ENCODE peak calls at places on chromosomes 2 and 18, in five cellular contexts. One of them, this sample, is unnamed.

GRCh38 chr2:148674063-148675020 is 29.8 kb downstream of the EPC2 start:
- DNase-seq in HCT116: peak; percentile 28
- DNase-seq in OCI-LY7: peak; percentile 46
- DNase-seq in PC-3: peak; percentile 58
- DNase-seq in mesendoderm: peak; percentile 78
- DNase-seq in this sample: peak; percentile 30

GRCh38 chr2:230319211-230319862 is 7.7 kb upstream of the SP140L start:
- DNase-seq in HCT116: no peak
- DNase-seq in OCI-LY7: peak; percentile 92
- DNase-seq in PC-3: no peak
- DNase-seq in mesendoderm: no peak
- DNase-seq in this sample: no peak

GRCh38 chr2:173048901-173049661 is 26.6 kb upstream of the MAP3K20 start:
- DNase-seq in HCT116: peak; percentile 97
- DNase-seq in OCI-LY7: no peak
- DNase-seq in PC-3: peak; percentile 97
- DNase-seq in mesendoderm: no peak
- DNase-seq in this sample: peak; percentile 99

GRCh38 chr18:12883003-12883683 is 894 bp downstream of the PTPN2 start:
- DNase-seq in HCT116: no peak
- DNase-seq in OCI-LY7: no peak
- DNase-seq in PC-3: no peak
- DNase-seq in mesendoderm: peak; percentile 10
- DNase-seq in this sample: no peak

GRCh38 chr2:18171191-18172139 is 293.0 kb downstream of the KCNS3 start:
- DNase-seq in HCT116: no peak
- DNase-seq in OCI-LY7: no peak
- DNase-seq in PC-3: no peak
- DNase-seq in mesendoderm: no peak
- DNase-seq in this sample: no peak

GRCh38 chr2:237223208-237223861 is 137.6 kb downstream of the COPS8 start:
- DNase-seq in HCT116: no peak
- DNase-seq in OCI-LY7: no peak
- DNase-seq in PC-3: peak; percentile 67
- DNase-seq in mesendoderm: no peak
- DNase-seq in this sample: peak; percentile 90

GRCh38 chr2:135473567-135473966 is 57.5 kb downstream of the ZRANB3 start:
- DNase-seq in HCT116: no peak
- DNase-seq in OCI-LY7: peak; percentile 55
- DNase-seq in PC-3: peak; percentile 56
- DNase-seq in mesendoderm: peak; percentile 45
- DNase-seq in this sample: peak; percentile 3

GRCh38 chr2:174009488-174010223 is 44.5 kb upstream of the SP3 start:
- DNase-seq in HCT116: no peak
- DNase-seq in OCI-LY7: no peak
- DNase-seq in PC-3: no peak
- DNase-seq in mesendoderm: no peak
- DNase-seq in this sample: peak; percentile 47

GRCh38 chr2:218875692-218876246 is 4.9 kb upstream of the WNT10A start:
- DNase-seq in HCT116: no peak
- DNase-seq in OCI-LY7: no peak
- DNase-seq in PC-3: no peak
- DNase-seq in mesendoderm: no peak
- DNase-seq in this sample: no peak

GRCh38 chr18:34352385-34353163 is 127.9 kb upstream of the NOL4 start:
- DNase-seq in HCT116: no peak
- DNase-seq in OCI-LY7: no peak
- DNase-seq in PC-3: peak; percentile 45
- DNase-seq in mesendoderm: peak; percentile 34
- DNase-seq in this sample: no peak

GRCh38 chr2:21013043-21013816 is 30.6 kb downstream of the APOB start:
- DNase-seq in HCT116: no peak
- DNase-seq in OCI-LY7: no peak
- DNase-seq in PC-3: no peak
- DNase-seq in mesendoderm: no peak
- DNase-seq in this sample: no peak

DNA sequence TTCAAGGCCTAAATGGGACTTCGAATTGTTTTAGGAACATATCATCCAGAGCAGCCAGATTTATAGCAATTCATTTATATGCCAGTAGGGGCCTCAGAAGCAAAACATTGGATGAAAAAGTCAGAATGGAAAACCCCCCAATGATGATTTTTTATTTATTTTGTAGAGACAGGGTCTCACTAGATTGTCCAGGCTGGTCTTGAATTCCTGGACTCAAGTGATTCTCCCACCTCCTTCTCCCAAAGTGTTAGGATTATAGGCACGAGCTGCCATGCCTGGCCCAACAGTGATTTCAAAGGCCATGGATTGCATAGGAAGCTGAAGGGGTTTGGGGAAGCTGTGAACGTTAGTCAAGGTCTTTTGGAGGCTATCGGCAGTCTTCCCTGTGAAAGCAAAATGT is 21.9 kb upstream of the MCFD2 start:
- DNase-seq in HCT116: no peak
- DNase-seq in OCI-LY7: no peak
- DNase-seq in PC-3: peak; percentile 31
- DNase-seq in mesendoderm: no peak
- DNase-seq in this sample: no peak
- H3K79me2 ChIP-seq in HCT116: peaks cover 6% of the 10 kb centered on the region
- H3K79me2 ChIP-seq in OCI-LY7: peaks cover 33% of the 10 kb centered on the region
- H3K79me2 ChIP-seq in PC-3: peaks cover 17% of the 10 kb centered on the region
- H3K79me2 ChIP-seq in mesendoderm: no peaks in the 10 kb centered on the region
- H3K79me2 ChIP-seq in this sample: peaks cover 22% of the 10 kb centered on the region

GRCh38 chr2:26099933-26100332 is 66.0 kb downstream of the RAB10 start:
- DNase-seq in HCT116: no peak
- DNase-seq in OCI-LY7: no peak
- DNase-seq in PC-3: no peak
- DNase-seq in mesendoderm: no peak
- DNase-seq in this sample: no peak

GRCh38 chr2:26100384-26100783 is 66.5 kb downstream of the RAB10 start:
- DNase-seq in HCT116: no peak
- DNase-seq in OCI-LY7: no peak
- DNase-seq in PC-3: no peak
- DNase-seq in mesendoderm: no peak
- DNase-seq in this sample: no peak

GRCh38 chr2:26095758-26096157 is 61.9 kb downstream of the RAB10 start:
- DNase-seq in HCT116: no peak
- DNase-seq in OCI-LY7: no peak
- DNase-seq in PC-3: no peak
- DNase-seq in mesendoderm: no peak
- DNase-seq in this sample: no peak
- H3K79me2 ChIP-seq in HCT116: peaks cover 98% of the 10 kb centered on the region
- H3K79me2 ChIP-seq in OCI-LY7: peaks cover 79% of the 10 kb centered on the region
- H3K79me2 ChIP-seq in PC-3: peaks cover 94% of the 10 kb centered on the region
- H3K79me2 ChIP-seq in mesendoderm: peaks cover 42% of the 10 kb centered on the region
- H3K79me2 ChIP-seq in this sample: peaks cover 99% of the 10 kb centered on the region

GRCh38 chr2:11768940-11769339 is 22.5 kb downstream of the LPIN1 start:
- DNase-seq in HCT116: no peak
- DNase-seq in OCI-LY7: no peak
- DNase-seq in PC-3: no peak
- DNase-seq in mesendoderm: no peak
- DNase-seq in this sample: no peak
- H3K79me2 ChIP-seq in HCT116: no peaks in the 10 kb centered on the region
- H3K79me2 ChIP-seq in OCI-LY7: no peaks in the 10 kb centered on the region
- H3K79me2 ChIP-seq in PC-3: peaks cover 12% of the 10 kb centered on the region
- H3K79me2 ChIP-seq in mesendoderm: no peaks in the 10 kb centered on the region
- H3K79me2 ChIP-seq in this sample: peaks cover 59% of the 10 kb centered on the region

DNA sequence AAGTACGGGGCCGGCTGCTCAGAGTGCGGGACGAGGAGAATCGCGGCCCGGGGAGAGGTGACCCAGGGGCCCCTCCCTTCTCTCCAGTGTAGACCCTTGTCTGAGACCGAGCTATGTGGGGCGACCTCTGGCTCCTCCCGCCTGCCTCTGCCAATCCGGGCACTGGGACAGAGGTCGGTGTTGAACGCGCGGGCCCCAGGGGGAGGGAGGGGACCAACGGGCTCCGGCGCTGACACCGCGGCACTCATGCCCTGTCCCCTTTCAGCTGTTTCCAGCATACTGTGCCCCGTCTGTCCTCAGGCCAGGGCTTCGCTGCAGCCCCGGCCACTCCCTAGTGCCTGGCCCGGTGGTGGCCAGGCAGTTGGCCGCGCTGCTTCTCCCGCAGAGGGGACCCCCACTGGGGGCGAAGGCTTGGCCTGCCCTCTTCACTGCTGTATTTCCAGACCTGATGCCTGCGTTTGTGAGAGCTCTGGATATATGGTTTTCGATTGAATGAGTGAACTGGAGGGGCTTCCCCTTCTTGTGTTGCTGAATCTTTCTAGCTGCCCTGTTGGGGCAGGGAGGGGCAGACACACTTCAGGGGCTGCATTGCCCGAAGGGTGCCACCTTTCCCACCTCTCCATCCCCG is 809 bp downstream of the DBI start:
- DNase-seq in HCT116: no peak
- DNase-seq in OCI-LY7: peak; percentile 65
- DNase-seq in PC-3: peak; percentile 37
- DNase-seq in mesendoderm: peak; percentile 76
- DNase-seq in this sample: peak; percentile 39
- H3K79me2 ChIP-seq in HCT116: peaks cover 38% of the 10 kb centered on the region
- H3K79me2 ChIP-seq in OCI-LY7: peaks cover 47% of the 10 kb centered on the region
- H3K79me2 ChIP-seq in PC-3: peaks cover 45% of the 10 kb centered on the region
- H3K79me2 ChIP-seq in mesendoderm: peaks cover 31% of the 10 kb centered on the region
- H3K79me2 ChIP-seq in this sample: peaks cover 48% of the 10 kb centered on the region

GRCh38 chr2:157254041-157254440 is 3.5 kb upstream of the GALNT5 start:
- DNase-seq in HCT116: no peak
- DNase-seq in OCI-LY7: no peak
- DNase-seq in PC-3: peak; percentile 28
- DNase-seq in mesendoderm: no peak
- DNase-seq in this sample: peak; percentile 53

GRCh38 chr2:157258520-157259326 is 1.2 kb downstream of the GALNT5 start:
- DNase-seq in HCT116: no peak
- DNase-seq in OCI-LY7: no peak
- DNase-seq in PC-3: no peak
- DNase-seq in mesendoderm: no peak
- DNase-seq in this sample: no peak

GRCh38 chr2:157260403-157261198 is 3.1 kb downstream of the GALNT5 start:
- DNase-seq in HCT116: no peak
- DNase-seq in OCI-LY7: no peak
- DNase-seq in PC-3: no peak
- DNase-seq in mesendoderm: no peak
- DNase-seq in this sample: no peak

GRCh38 chr2:157257312-157258252 is at the start of gene GALNT5:
- DNase-seq in HCT116: no peak
- DNase-seq in OCI-LY7: no peak
- DNase-seq in PC-3: no peak
- DNase-seq in mesendoderm: peak; percentile 69
- DNase-seq in this sample: peak; percentile 79

DNA sequence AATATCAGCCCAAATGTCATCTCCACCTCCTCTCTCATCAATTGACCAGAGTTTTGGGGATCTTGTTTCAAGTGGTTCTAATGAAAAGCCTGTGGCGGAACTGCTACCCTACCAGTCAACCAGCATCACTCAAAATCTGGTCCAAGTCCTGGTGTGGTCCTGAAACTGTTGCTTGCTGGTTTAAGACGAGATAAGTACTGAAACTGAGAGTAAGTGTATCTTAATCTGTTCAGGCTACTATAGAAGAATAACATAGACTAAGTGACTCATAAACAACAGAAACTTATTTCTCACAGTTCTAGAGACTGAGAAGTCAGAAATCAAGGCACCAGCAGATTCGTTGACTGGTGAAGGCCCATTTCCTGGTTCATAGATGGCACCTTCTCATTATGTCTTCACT is 884 bp upstream of the GALNT5 start:
- DNase-seq in HCT116: no peak
- DNase-seq in OCI-LY7: no peak
- DNase-seq in PC-3: no peak
- DNase-seq in mesendoderm: no peak
- DNase-seq in this sample: peak; percentile 77
- H3K79me2 ChIP-seq in HCT116: peaks cover 14% of the 10 kb centered on the region
- H3K79me2 ChIP-seq in OCI-LY7: no peaks in the 10 kb centered on the region
- H3K79me2 ChIP-seq in PC-3: no peaks in the 10 kb centered on the region
- H3K79me2 ChIP-seq in mesendoderm: no peaks in the 10 kb centered on the region
- H3K79me2 ChIP-seq in this sample: peaks cover 17% of the 10 kb centered on the region

This sample was measured in mammary epithelial cell.